ENCODE peak calls at places on chromosome 6, in five cellular contexts. J, G, P, E and S are unnamed samples.

GRCh38 chr6:138105880-138106664 is 1.1 kb downstream of the PERP start:
- DNase-seq in J (no peak), G (no peak), P (peak), E (peak), S (no peak)

GRCh38 chr6:117481926-117482239 is 591 bp upstream of the DCBLD1 start:
- DNase-seq in J (no peak), G (no peak), P (no peak), E (no peak), S (no peak)

GRCh38 chr6:13664703-13665352 is 46.8 kb downstream of the RANBP9 start:
- DNase-seq in J (no peak), G (no peak), P (no peak), E (peak), S (no peak)

GRCh38 chr6:129236110-129236509 is 353.2 kb downstream of the LAMA2 start:
- DNase-seq in J (no peak), G (no peak), P (no peak), E (peak), S (no peak)

GRCh38 chr6:37004044-37004984 is 1.1 kb upstream of the FGD2 start:
- DNase-seq in J (peak), G (no peak), P (no peak), E (no peak), S (no peak)

GRCh38 chr6:155418017-155418749 is 37.5 kb downstream of the NOX3 start:
- DNase-seq in J (peak), G (peak), P (peak), E (peak), S (no peak)

GRCh38 chr6:34231566-34232336 is 4.9 kb upstream of the HMGA1 start:
- DNase-seq in J (no peak), G (no peak), P (no peak), E (no peak), S (no peak)

GRCh38 chr6:116575227-116575626 is 3.9 kb downstream of the RWDD1 start:
- DNase-seq in J (no peak), G (no peak), P (no peak), E (no peak), S (no peak)

GRCh38 chr6:152229330-152229729 is 407.8 kb downstream of the SYNE1 start:
- DNase-seq in J (no peak), G (no peak), P (no peak), E (no peak), S (no peak)

GRCh38 chr6:11381801-11382513 is 149.5 kb upstream of the NEDD9 start:
- DNase-seq in J (peak), G (no peak), P (no peak), E (no peak), S (no peak)

GRCh38 chr6:72950114-72950860 is 275.0 kb downstream of the KHDC1L start:
- DNase-seq in J (no peak), G (peak), P (peak), E (peak), S (peak)

DNA sequence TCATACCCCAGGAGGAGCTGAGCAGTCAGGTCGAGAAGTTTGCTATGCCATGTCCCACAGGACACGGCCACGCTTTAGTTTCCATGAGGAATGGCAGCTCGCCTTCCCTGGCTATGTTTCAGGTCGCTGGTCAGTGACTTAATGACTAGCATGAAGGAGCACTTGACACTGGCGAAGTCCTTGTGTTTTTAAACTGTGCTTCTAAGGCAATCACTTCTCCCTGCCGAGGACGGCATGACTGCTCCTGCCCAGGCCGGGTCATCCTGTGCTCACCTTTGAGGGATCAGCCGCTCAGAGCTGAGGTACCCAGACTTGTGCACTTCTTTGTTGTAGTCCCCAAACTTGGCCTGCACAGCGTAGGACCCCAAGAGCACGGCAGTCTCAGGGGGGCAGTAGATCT is 34.1 kb downstream of the EZR start:
- DNase-seq in J (no peak), G (no peak), P (no peak), E (no peak), S (peak)
- H3K4me3 ChIP-seq in J (no peak), G (no peak), P (no peak), E (no peak), S (no peak)

DNA sequence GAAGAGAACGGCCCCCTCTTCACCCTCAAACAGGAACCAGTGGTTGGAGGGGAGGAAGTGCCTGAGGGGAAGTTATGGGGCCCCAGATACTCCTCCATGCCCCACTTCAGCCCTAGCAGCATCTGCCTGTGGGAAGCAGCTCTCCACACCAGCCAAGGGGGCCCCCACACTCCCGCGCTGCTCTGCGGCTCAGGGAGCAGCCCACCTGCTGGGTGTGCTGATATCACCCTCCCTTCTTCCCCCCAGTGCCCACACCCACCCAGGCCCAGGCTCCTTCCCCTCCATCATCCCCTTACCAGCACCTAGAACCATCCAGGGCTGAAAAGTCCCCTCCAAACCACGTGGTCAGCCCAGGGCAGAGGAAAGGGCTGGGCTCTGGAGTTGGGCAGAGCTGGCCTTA is 519 bp downstream of the LST1 start:
- DNase-seq in J (peak), G (no peak), P (no peak), E (no peak), S (no peak)
- H3K4me3 ChIP-seq in J (no peak), G (no peak), P (no peak), E (no peak), S (no peak)

DNA sequence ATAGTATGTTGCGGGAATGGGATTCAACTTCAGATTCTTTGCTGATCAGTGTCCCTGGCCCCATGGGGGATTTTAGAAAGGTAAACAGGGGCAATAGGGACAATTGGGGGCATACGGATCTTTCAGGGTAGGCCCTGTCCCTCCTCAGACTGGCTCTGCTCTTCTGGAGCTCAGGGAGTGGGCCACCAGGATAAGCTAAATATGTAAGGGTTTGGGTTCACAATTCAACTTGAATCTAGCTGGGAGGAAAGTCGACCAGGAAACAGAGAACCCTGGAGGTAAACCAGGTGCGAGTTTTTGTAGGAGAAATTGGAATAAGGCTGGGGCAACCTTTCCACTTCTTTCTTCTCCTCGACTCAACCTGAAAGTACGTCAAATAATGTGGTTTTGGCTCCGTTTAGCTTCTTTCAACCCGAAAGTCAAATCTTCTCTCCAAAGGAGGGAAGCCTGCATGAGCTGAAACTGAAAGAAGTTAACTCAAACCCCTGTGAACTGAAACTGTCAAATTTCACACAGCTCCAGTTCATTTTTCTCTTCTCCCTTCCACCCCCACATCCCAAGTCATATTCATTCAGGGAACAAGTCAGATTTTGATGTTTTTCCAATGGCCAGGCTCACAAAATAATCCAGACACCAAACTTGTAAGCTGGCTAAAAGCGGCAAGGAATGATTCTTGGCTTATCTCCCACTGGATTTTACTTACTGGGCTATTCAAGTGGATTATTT is 278.2 kb downstream of the CLIC5 start:
- DNase-seq in J (no peak), G (no peak), P (no peak), E (no peak), S (no peak)
- H3K4me3 ChIP-seq in J (no peak), G (no peak), P (no peak), E (no peak), S (no peak)

GRCh38 chr6:52545844-52546119 is 31.1 kb downstream of the TRAM2 start:
- DNase-seq in J (no peak), G (no peak), P (no peak), E (no peak), S (no peak)
- H3K4me3 ChIP-seq in J (no peak), G (no peak), P (no peak), E (no peak), S (no peak)

DNA sequence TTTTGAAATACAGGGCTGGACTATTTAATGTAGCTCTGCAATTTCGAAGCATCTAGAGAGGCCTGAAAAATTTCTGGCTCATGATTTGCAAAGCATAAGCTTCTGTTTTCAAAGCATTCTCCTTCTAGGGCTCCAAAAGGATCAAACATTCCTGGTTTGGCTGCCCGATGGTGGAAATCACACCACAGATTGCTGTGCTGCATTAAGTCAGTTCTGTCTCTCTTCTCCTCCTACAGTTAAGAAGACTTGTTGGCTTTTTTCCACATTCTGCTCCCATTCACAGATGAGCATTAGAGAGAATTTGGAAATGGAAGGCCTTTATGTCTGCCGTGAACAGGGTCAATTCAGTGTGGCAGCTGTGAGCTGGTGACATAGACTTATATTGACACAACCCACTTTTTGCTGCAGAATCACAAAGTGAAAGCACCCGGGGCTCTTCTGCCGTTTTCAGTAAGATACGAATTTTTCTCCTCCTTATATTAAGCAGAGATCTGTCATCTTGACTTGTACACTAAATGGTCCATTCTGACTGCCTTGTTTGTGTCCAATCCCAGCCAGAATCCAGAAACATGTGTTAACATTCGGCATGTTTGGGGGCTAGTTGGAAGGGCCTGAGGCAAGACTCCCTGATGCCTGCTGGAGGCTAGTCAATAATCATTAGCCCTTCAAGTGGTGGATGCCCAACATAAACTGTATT is 330.8 kb upstream of the DEFB112 start:
- DNase-seq in J (no peak), G (no peak), P (no peak), E (peak), S (no peak)
- H3K4me3 ChIP-seq in J (no peak), G (no peak), P (no peak), E (peak), S (no peak)